ENCODE peak calls at places on chromosomes 3 and 15, in ten cellular contexts. Z is fibroblast of lung, L is fibroblast of pulmonary artery, V is OCI-LY7, O is psoas muscle, W is lung, X is choroid plexus epithelial cell, G is PC-3, T is AG04449, D is pancreas. H is an unnamed sample.

GRCh38 chr3:37987751-37988179 is 2.8 kb upstream of the VILL start:
- DNase-seq in Z (no peak), L (no peak), V (no peak), O (no peak), W (no peak), X (peak; percentile 26), G (peak; percentile 11), T (no peak), D (peak; percentile 33), H (no peak)

GRCh38 chr3:66819993-66820501 is 178.1 kb upstream of the KBTBD8 start:
- DNase-seq in Z (no peak), L (no peak), V (no peak), O (no peak), W (no peak), X (no peak), G (no peak), T (no peak), D (no peak), H (no peak)

GRCh38 chr3:88059380-88060160 is 515 bp downstream of the ZNF654 start:
- DNase-seq in Z (no peak), L (no peak), V (no peak), O (no peak), W (no peak), X (no peak), G (peak; percentile 35), T (no peak), D (peak; percentile 16), H (no peak)

GRCh38 chr3:48112813-48113212 is 75.4 kb downstream of the CDC25A start:
- DNase-seq in Z (no peak), L (no peak), V (no peak), O (no peak), W (no peak), X (peak; percentile 18), G (no peak), T (no peak), D (no peak), H (no peak)

GRCh38 chr15:63256433-63256884 is 20.9 kb upstream of the APH1B start:
- DNase-seq in Z (peak; percentile 87), L (peak; percentile 78), V (no peak), O (no peak), W (no peak), X (peak; percentile 94), G (peak; percentile 65), T (peak; percentile 68), D (no peak), H (peak; percentile 79)

GRCh38 chr3:49461443-49462171 is 8.5 kb upstream of the DAG1 start:
- DNase-seq in Z (no peak), L (peak; percentile 51), V (no peak), O (peak; percentile 28), W (no peak), X (peak; percentile 63), G (peak; percentile 57), T (no peak), D (peak; percentile 63), H (peak; percentile 48)

GRCh38 chr3:161274691-161275298 is 53.7 kb downstream of the NMD3 start:
- DNase-seq in Z (peak; percentile 66), L (peak; percentile 74), V (peak; percentile 66), O (no peak), W (no peak), X (peak; percentile 78), G (peak; percentile 85), T (no peak), D (peak; percentile 22), H (peak; percentile 68)

GRCh38 chr15:85582719-85583089 is 202.3 kb downstream of the AKAP13 start:
- DNase-seq in Z (peak; percentile 58), L (no peak), V (peak; percentile 78), O (peak; percentile 73), W (no peak), X (peak; percentile 78), G (no peak), T (no peak), D (peak; percentile 73), H (peak; percentile 71)

GRCh38 chr3:186003610-186004009 is 65.8 kb upstream of the TRA2B start:
- DNase-seq in Z (no peak), L (no peak), V (no peak), O (no peak), W (no peak), X (no peak), G (no peak), T (no peak), D (no peak), H (no peak)

GRCh38 chr3:186001838-186002237 is 64.0 kb upstream of the TRA2B start:
- DNase-seq in Z (no peak), L (no peak), V (no peak), O (no peak), W (no peak), X (no peak), G (no peak), T (no peak), D (no peak), H (no peak)

GRCh38 chr3:186004209-186004608 is 66.4 kb upstream of the TRA2B start:
- DNase-seq in Z (no peak), L (no peak), V (no peak), O (no peak), W (no peak), X (no peak), G (no peak), T (no peak), D (no peak), H (no peak)

GRCh38 chr3:186004671-186005070 is 66.9 kb upstream of the TRA2B start:
- DNase-seq in Z (no peak), L (no peak), V (no peak), O (no peak), W (no peak), X (no peak), G (no peak), T (no peak), D (no peak), H (no peak)

DNA sequence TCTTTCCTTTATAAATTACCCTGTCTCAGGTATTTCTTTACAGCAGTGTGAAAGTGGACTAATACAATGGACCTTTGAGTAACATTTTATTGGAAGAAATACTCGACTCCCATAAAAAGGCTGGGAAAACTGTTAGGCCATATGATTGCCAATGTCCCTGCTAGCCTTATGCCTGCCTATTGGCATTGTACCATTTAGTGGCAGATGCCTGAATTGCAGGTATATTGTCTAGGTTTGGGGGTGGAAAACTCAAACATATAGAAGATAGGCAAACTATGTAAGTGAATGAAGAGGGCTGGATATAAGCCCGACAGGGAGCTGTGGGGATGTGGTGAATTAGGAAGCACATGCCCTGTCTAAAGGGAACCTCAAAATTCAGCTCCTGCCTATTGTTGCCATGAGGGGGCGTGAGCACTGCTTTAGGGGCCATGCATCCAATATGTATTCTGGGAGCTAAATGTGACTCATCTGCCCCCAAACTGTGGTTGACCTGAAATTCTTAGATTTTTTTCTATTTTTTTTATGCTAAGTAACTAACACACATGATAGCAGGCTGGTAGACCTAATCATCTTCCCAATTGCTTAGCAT is 65.2 kb upstream of the TRA2B start:
- DNase-seq in Z (peak; percentile 63), L (peak; percentile 31), V (peak; percentile 29), O (no peak), W (no peak), X (peak; percentile 67), G (peak; percentile 41), T (no peak), D (no peak), H (peak; percentile 31)
- TF ChIP-seq CTCF in Z (peak; percentile 31), L (peak; percentile 33), V (peak; percentile 70), O (peak; percentile 19), W (no peak), X (peak; percentile 66), G (peak; percentile 54), T (peak; percentile 41), D (no peak), H (peak; percentile 31)

GRCh38 chr3:55658297-55659022 is 171.4 kb upstream of the WNT5A start:
- DNase-seq in Z (no peak), L (no peak), V (peak; percentile 65), O (no peak), W (no peak), X (no peak), G (no peak), T (no peak), D (no peak), H (no peak)

GRCh38 chr3:55659701-55660100 is 172.6 kb upstream of the WNT5A start:
- DNase-seq in Z (no peak), L (no peak), V (no peak), O (no peak), W (no peak), X (no peak), G (no peak), T (no peak), D (no peak), H (no peak)

GRCh38 chr3:55654123-55654787 is 167.1 kb upstream of the WNT5A start:
- DNase-seq in Z (no peak), L (no peak), V (peak; percentile 45), O (no peak), W (no peak), X (no peak), G (no peak), T (no peak), D (no peak), H (no peak)

GRCh38 chr3:55659023-55659355 is 171.9 kb upstream of the WNT5A start:
- DNase-seq in Z (no peak), L (no peak), V (no peak), O (no peak), W (no peak), X (no peak), G (no peak), T (no peak), D (no peak), H (no peak)

DNA sequence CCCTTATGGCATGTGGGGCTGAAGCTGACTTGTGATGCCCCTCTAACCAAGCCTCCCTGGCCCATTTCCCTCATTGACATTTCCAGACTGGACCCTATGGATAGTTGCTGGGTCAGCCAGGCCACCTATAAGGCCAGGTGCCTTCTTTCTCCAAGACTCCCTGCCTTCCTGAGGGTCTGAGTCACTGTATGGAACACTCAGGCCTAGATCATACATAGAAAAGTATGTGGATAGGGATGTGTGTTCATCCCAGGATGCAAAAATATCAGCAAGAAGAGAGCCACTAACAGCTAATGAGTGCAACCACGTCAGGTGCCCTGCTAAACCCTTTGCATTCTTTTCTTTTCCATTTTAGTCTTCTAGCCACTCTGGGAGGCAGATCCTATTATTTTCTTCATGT is 168.4 kb upstream of the WNT5A start:
- DNase-seq in Z (no peak), L (no peak), V (no peak), O (no peak), W (no peak), X (no peak), G (peak; percentile 21), T (no peak), D (no peak), H (no peak)
- H3K4me3 ChIP-seq in Z (no peak overlapping the region), L (no peak overlapping the region), V (no peak overlapping the region), O (no peak overlapping the region), W (no peak overlapping the region), X (no peak overlapping the region), G (no peak overlapping the region), T (no peak overlapping the region), D (no peak overlapping the region), H (no peak overlapping the region)

DNA sequence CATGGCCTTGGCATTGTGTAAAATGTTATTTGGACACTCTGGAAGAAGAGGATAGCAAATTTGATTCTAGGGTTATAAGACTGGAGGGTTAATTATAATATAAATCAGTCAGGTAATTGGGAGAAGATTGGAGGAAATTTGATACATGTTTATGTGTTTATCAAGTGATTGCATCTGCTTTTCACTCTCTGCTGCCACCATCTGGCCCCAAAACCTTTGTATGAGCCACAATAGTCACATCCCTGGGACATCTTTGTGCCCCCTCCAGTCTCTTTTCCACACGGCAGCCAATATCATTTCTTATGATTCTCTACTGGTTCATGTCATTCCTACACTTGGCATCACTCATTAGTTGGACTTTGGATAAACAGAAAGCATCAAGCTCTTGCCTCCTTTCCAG is 602.2 kb upstream of the SUCLG2 start:
- DNase-seq in Z (no peak), L (no peak), V (peak; percentile 32), O (no peak), W (no peak), X (no peak), G (peak; percentile 1), T (no peak), D (no peak), H (no peak)
- TF ChIP-seq CTCF in Z (no peak), L (no peak), V (peak; percentile 72), O (no peak), W (no peak), X (no peak), G (peak; percentile 35), T (no peak), D (no peak), H (no peak)

GRCh38 chr15:48334260-48334659 is 3.0 kb downstream of the DUT start:
- DNase-seq in Z (no peak), L (no peak), V (no peak), O (no peak), W (no peak), X (peak; percentile 78), G (no peak), T (no peak), D (no peak), H (no peak)
- H3K4me3 ChIP-seq in Z (no peak overlapping the region), L (no peak overlapping the region), V (peak overlapping the region; percentile 81), O (no peak overlapping the region), W (no peak overlapping the region), X (no peak overlapping the region), G (peak overlapping the region; percentile 83), T (no peak overlapping the region), D (no peak overlapping the region), H (no peak overlapping the region)

H was measured in cardiac fibroblast.